ENCODE peak calls at places on chromosome 19, in ten cellular contexts. One of them, this sample, is unnamed. For H3K4me1, the result is how much of the 10 kb centered on the place peaks cover.

GRCh38 chr19:2171349-2172145 is 7.8 kb downstream of the DOT1L start:
- DNase-seq in uterus: no peak
- DNase-seq in K562: peak
- DNase-seq in heart left ventricle: peak
- DNase-seq in Peyer's patch: peak
- DNase-seq in breast epithelium: no peak
- DNase-seq in IMR-90: peak
- DNase-seq in endothelial cell of umbilical vein: no peak
- DNase-seq in tibial nerve: no peak
- DNase-seq in prostate gland: no peak
- DNase-seq in this sample: no peak

GRCh38 chr19:34067861-34068271 is 104.4 kb upstream of the LSM14A start:
- DNase-seq in uterus: no peak
- DNase-seq in K562: no peak
- DNase-seq in heart left ventricle: no peak
- DNase-seq in Peyer's patch: no peak
- DNase-seq in breast epithelium: no peak
- DNase-seq in IMR-90: peak
- DNase-seq in endothelial cell of umbilical vein: no peak
- DNase-seq in tibial nerve: no peak
- DNase-seq in prostate gland: no peak
- DNase-seq in this sample: no peak

GRCh38 chr19:15869109-15869555 is 28.7 kb downstream of the CYP4F2 start:
- DNase-seq in uterus: peak
- DNase-seq in K562: peak
- DNase-seq in heart left ventricle: no peak
- DNase-seq in Peyer's patch: no peak
- DNase-seq in breast epithelium: no peak
- DNase-seq in IMR-90: no peak
- DNase-seq in endothelial cell of umbilical vein: peak
- DNase-seq in tibial nerve: no peak
- DNase-seq in prostate gland: peak
- DNase-seq in this sample: no peak

GRCh38 chr19:16655727-16656126 is 4.2 kb downstream of the SMIM7 start:
- DNase-seq in uterus: no peak
- DNase-seq in K562: no peak
- DNase-seq in heart left ventricle: no peak
- DNase-seq in Peyer's patch: no peak
- DNase-seq in breast epithelium: no peak
- DNase-seq in IMR-90: no peak
- DNase-seq in endothelial cell of umbilical vein: no peak
- DNase-seq in tibial nerve: no peak
- DNase-seq in prostate gland: no peak
- DNase-seq in this sample: no peak

GRCh38 chr19:3556978-3557460 is 367 bp downstream of the MFSD12 start:
- DNase-seq in uterus: no peak
- DNase-seq in K562: peak
- DNase-seq in heart left ventricle: no peak
- DNase-seq in Peyer's patch: peak
- DNase-seq in breast epithelium: no peak
- DNase-seq in IMR-90: peak
- DNase-seq in endothelial cell of umbilical vein: peak
- DNase-seq in tibial nerve: no peak
- DNase-seq in prostate gland: peak
- DNase-seq in this sample: no peak

GRCh38 chr19:15298847-15299567 is 33.3 kb downstream of the BRD4 start:
- DNase-seq in uterus: no peak
- DNase-seq in K562: no peak
- DNase-seq in heart left ventricle: no peak
- DNase-seq in Peyer's patch: no peak
- DNase-seq in breast epithelium: no peak
- DNase-seq in IMR-90: no peak
- DNase-seq in endothelial cell of umbilical vein: no peak
- DNase-seq in tibial nerve: no peak
- DNase-seq in prostate gland: no peak
- DNase-seq in this sample: no peak

GRCh38 chr19:17097593-17098126 is 22.1 kb downstream of the MYO9B start:
- DNase-seq in uterus: no peak
- DNase-seq in K562: peak
- DNase-seq in heart left ventricle: no peak
- DNase-seq in Peyer's patch: no peak
- DNase-seq in breast epithelium: no peak
- DNase-seq in IMR-90: peak
- DNase-seq in endothelial cell of umbilical vein: peak
- DNase-seq in tibial nerve: no peak
- DNase-seq in prostate gland: no peak
- DNase-seq in this sample: no peak

GRCh38 chr19:36010402-36010801 is 1.8 kb upstream of the SYNE4 start:
- DNase-seq in uterus: no peak
- DNase-seq in K562: no peak
- DNase-seq in heart left ventricle: no peak
- DNase-seq in Peyer's patch: no peak
- DNase-seq in breast epithelium: no peak
- DNase-seq in IMR-90: no peak
- DNase-seq in endothelial cell of umbilical vein: no peak
- DNase-seq in tibial nerve: no peak
- DNase-seq in prostate gland: no peak
- DNase-seq in this sample: no peak

GRCh38 chr19:31255863-31256600 is 93.2 kb downstream of the TSHZ3 start:
- DNase-seq in uterus: no peak
- DNase-seq in K562: no peak
- DNase-seq in heart left ventricle: no peak
- DNase-seq in Peyer's patch: no peak
- DNase-seq in breast epithelium: no peak
- DNase-seq in IMR-90: no peak
- DNase-seq in endothelial cell of umbilical vein: no peak
- DNase-seq in tibial nerve: no peak
- DNase-seq in prostate gland: no peak
- DNase-seq in this sample: no peak

GRCh38 chr19:28118235-28118634 is 1094.7 kb downstream of the UQCRFS1 start:
- DNase-seq in uterus: no peak
- DNase-seq in K562: no peak
- DNase-seq in heart left ventricle: no peak
- DNase-seq in Peyer's patch: no peak
- DNase-seq in breast epithelium: no peak
- DNase-seq in IMR-90: no peak
- DNase-seq in endothelial cell of umbilical vein: no peak
- DNase-seq in tibial nerve: no peak
- DNase-seq in prostate gland: no peak
- DNase-seq in this sample: no peak

GRCh38 chr19:4861147-4861546 is 6.3 kb downstream of the PLIN3 start:
- DNase-seq in uterus: no peak
- DNase-seq in K562: peak
- DNase-seq in heart left ventricle: no peak
- DNase-seq in Peyer's patch: no peak
- DNase-seq in breast epithelium: peak
- DNase-seq in IMR-90: no peak
- DNase-seq in endothelial cell of umbilical vein: no peak
- DNase-seq in tibial nerve: no peak
- DNase-seq in prostate gland: peak
- DNase-seq in this sample: no peak

GRCh38 chr19:44232867-44233266 is 20.5 kb downstream of the ZNF227 start:
- DNase-seq in uterus: no peak
- DNase-seq in K562: no peak
- DNase-seq in heart left ventricle: no peak
- DNase-seq in Peyer's patch: no peak
- DNase-seq in breast epithelium: no peak
- DNase-seq in IMR-90: no peak
- DNase-seq in endothelial cell of umbilical vein: no peak
- DNase-seq in tibial nerve: no peak
- DNase-seq in prostate gland: no peak
- DNase-seq in this sample: no peak

GRCh38 chr19:8702350-8702749 is 3.8 kb upstream of the ACTL9 start:
- DNase-seq in uterus: no peak
- DNase-seq in K562: no peak
- DNase-seq in heart left ventricle: no peak
- DNase-seq in Peyer's patch: no peak
- DNase-seq in breast epithelium: no peak
- DNase-seq in IMR-90: no peak
- DNase-seq in endothelial cell of umbilical vein: no peak
- DNase-seq in tibial nerve: no peak
- DNase-seq in prostate gland: no peak
- DNase-seq in this sample: no peak

GRCh38 chr19:54107876-54108490 is 5.3 kb downstream of the NDUFA3 start:
- DNase-seq in uterus: no peak
- DNase-seq in K562: no peak
- DNase-seq in heart left ventricle: no peak
- DNase-seq in Peyer's patch: no peak
- DNase-seq in breast epithelium: no peak
- DNase-seq in IMR-90: no peak
- DNase-seq in endothelial cell of umbilical vein: no peak
- DNase-seq in tibial nerve: no peak
- DNase-seq in prostate gland: no peak
- DNase-seq in this sample: no peak

GRCh38 chr19:47483800-47484690 is at the start of gene KPTN:
- DNase-seq in uterus: peak
- DNase-seq in K562: peak
- DNase-seq in heart left ventricle: peak
- DNase-seq in Peyer's patch: peak
- DNase-seq in breast epithelium: peak
- DNase-seq in IMR-90: peak
- DNase-seq in endothelial cell of umbilical vein: peak
- DNase-seq in tibial nerve: peak
- DNase-seq in prostate gland: peak
- DNase-seq in this sample: peak
- TF ChIP-seq POLR2A in uterus: peak
- TF ChIP-seq POLR2A in K562: peak
- TF ChIP-seq POLR2A in heart left ventricle: peak
- TF ChIP-seq POLR2A in Peyer's patch: peak
- TF ChIP-seq POLR2A in breast epithelium: no peak
- TF ChIP-seq POLR2A in IMR-90: peak
- TF ChIP-seq POLR2A in endothelial cell of umbilical vein: peak
- TF ChIP-seq POLR2A in tibial nerve: no peak
- TF ChIP-seq POLR2A in prostate gland: peak
- TF ChIP-seq POLR2A in this sample: no peak

DNA sequence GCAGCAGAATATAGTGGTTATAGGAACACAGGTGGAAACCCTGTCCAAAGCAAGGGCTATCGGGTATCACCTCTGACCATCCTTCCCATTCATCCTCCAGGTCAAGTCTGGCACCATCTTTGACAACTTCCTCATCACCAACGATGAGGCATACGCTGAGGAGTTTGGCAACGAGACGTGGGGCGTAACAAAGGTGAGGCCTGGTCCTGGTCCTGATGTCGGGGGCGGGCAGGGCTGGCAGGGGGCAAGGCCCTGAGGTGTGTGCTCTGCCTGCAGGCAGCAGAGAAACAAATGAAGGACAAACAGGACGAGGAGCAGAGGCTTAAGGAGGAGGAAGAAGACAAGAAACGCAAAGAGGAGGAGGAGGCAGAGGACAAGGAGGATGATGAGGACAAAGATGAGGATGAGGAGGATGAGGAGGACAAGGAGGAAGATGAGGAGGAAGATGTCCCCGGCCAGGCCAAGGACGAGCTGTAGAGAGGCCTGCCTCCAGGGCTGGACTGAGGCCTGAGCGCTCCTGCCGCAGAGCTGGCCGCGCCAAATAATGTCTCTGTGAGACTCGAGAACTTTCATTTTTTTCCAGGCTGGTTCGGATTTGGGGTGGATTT is 2.1 kb upstream of the RAD23A start:
- DNase-seq in uterus: no peak
- DNase-seq in K562: peak
- DNase-seq in heart left ventricle: no peak
- DNase-seq in Peyer's patch: no peak
- DNase-seq in breast epithelium: no peak
- DNase-seq in IMR-90: no peak
- DNase-seq in endothelial cell of umbilical vein: no peak
- DNase-seq in tibial nerve: no peak
- DNase-seq in prostate gland: no peak
- DNase-seq in this sample: no peak
- H3K4me1 ChIP-seq in uterus: under half
- H3K4me1 ChIP-seq in K562: under half
- H3K4me1 ChIP-seq in heart left ventricle: under half
- H3K4me1 ChIP-seq in Peyer's patch: half or more
- H3K4me1 ChIP-seq in breast epithelium: under half
- H3K4me1 ChIP-seq in IMR-90: under half
- H3K4me1 ChIP-seq in endothelial cell of umbilical vein: under half
- H3K4me1 ChIP-seq in tibial nerve: under half
- H3K4me1 ChIP-seq in prostate gland: under half
- H3K4me1 ChIP-seq in this sample: half or more

DNA sequence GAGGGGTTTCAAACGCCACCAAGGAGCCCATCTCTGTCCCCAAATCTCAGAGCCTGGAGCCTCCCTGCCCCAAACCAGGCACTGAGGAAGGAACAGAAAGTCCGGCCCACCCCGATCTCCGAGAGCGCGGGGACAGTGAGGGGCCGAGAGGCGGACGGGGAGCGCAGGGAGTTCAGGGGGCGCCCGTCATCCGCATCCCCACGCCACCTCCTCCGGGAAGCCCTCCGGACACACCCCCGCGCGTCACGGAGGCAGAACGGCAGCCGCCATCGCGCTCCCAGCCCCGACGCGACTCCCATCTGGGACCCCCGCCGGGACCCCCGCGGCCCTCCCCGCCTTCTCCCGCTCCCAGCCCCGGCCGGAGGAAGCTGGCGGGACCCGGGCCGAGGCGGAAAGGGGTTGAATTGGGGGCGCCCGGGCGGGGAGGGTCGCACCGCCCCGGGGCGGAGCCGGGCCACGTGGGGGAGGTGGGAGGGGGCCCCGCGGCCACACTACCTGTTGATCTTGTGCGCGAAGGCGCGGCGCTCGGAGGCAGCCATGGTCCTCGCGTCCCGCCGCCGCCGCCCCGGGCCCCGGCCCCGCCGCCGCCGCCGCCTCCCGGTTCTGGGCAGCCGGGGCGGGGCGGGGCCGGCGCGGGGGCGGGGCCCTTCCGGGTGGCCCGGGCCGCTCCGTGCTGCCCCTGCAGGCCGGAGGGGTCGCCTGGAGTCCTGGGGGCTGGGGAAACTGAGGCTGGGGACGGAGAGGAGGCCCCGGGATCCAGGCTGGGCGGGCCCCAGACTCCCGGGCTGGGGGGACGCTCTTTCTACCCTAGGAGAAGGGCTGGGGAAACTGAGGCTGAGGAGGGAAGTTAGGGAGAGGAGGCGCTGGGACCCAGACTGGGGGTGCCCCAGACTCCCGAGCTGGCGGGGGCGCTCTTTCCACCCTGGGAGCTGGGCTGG is at the start of gene DOCK6:
- DNase-seq in uterus: no peak
- DNase-seq in K562: peak
- DNase-seq in heart left ventricle: no peak
- DNase-seq in Peyer's patch: peak
- DNase-seq in breast epithelium: no peak
- DNase-seq in IMR-90: no peak
- DNase-seq in endothelial cell of umbilical vein: no peak
- DNase-seq in tibial nerve: no peak
- DNase-seq in prostate gland: no peak
- DNase-seq in this sample: no peak
- TF ChIP-seq CTCF in uterus: peak
- TF ChIP-seq CTCF in K562: peak
- TF ChIP-seq CTCF in heart left ventricle: peak
- TF ChIP-seq CTCF in Peyer's patch: peak
- TF ChIP-seq CTCF in breast epithelium: peak
- TF ChIP-seq CTCF in IMR-90: peak
- TF ChIP-seq CTCF in endothelial cell of umbilical vein: peak
- TF ChIP-seq CTCF in tibial nerve: peak
- TF ChIP-seq CTCF in prostate gland: peak
- TF ChIP-seq CTCF in this sample: peak

DNA sequence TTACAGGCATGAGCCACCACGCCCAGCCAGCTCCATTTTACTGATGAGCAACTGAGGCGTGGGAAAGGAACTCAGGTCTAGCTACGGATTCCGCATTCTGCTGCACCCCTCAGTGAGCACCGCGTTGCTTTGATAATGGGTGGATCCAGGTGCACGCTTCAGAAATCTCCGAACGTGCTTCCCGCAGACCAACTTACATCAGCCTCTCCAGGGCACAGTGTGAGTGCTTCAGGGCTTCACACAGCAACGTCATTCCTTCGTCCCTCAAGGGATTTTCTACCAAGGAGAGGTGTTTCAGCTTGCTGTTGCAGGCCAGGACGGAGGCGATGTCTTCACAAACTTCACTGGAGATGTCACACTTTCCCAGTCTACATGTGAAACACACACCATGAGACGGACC is 21.7 kb downstream of the NLRP9 start:
- DNase-seq in uterus: no peak
- DNase-seq in K562: no peak
- DNase-seq in heart left ventricle: no peak
- DNase-seq in Peyer's patch: no peak
- DNase-seq in breast epithelium: no peak
- DNase-seq in IMR-90: no peak
- DNase-seq in endothelial cell of umbilical vein: no peak
- DNase-seq in tibial nerve: no peak
- DNase-seq in prostate gland: no peak
- DNase-seq in this sample: no peak
- TF ChIP-seq POLR2A in uterus: no peak
- TF ChIP-seq POLR2A in K562: no peak
- TF ChIP-seq POLR2A in heart left ventricle: no peak
- TF ChIP-seq POLR2A in Peyer's patch: no peak
- TF ChIP-seq POLR2A in breast epithelium: no peak
- TF ChIP-seq POLR2A in IMR-90: no peak
- TF ChIP-seq POLR2A in endothelial cell of umbilical vein: no peak
- TF ChIP-seq POLR2A in tibial nerve: no peak
- TF ChIP-seq POLR2A in prostate gland: no peak
- TF ChIP-seq POLR2A in this sample: no peak